ENCODE peak calls at places on chromosomes 7 and 10, in nine cellular contexts. One of them, this sample, is unnamed.

GRCh38 chr10:74787457-74787856 is 38.9 kb upstream of the KAT6B start:
- DNase-seq in mammary epithelial cell: no peak
- DNase-seq in CD8-positive, alpha-beta T cell: no peak
- DNase-seq in right lobe of liver: no peak
- DNase-seq in GM23248: no peak
- DNase-seq in small intestine: no peak
- DNase-seq in psoas muscle: no peak
- DNase-seq in ovary: no peak
- DNase-seq in lung: no peak
- DNase-seq in this sample: no peak

GRCh38 chr10:77195101-77195500 is 442.5 kb downstream of the KCNMA1 start:
- DNase-seq in psoas muscle: no peak
- DNase-seq in mammary epithelial cell: peak; percentile 94
- DNase-seq in ovary: no peak
- DNase-seq in GM23248: peak; percentile 88
- DNase-seq in small intestine: no peak
- DNase-seq in right lobe of liver: no peak
- DNase-seq in lung: no peak
- DNase-seq in CD8-positive, alpha-beta T cell: no peak
- DNase-seq in this sample: peak; percentile 78

GRCh38 chr10:73413108-73413527 is 740 bp downstream of the ANXA7 start:
- DNase-seq in GM23248: peak; percentile 77
- DNase-seq in small intestine: peak; percentile 74
- DNase-seq in lung: no peak
- DNase-seq in mammary epithelial cell: no peak
- DNase-seq in right lobe of liver: no peak
- DNase-seq in CD8-positive, alpha-beta T cell: peak; percentile 45
- DNase-seq in psoas muscle: peak; percentile 63
- DNase-seq in ovary: no peak
- DNase-seq in this sample: no peak

GRCh38 chr7:78033428-78033827 is 234.9 kb downstream of the PHTF2 start:
- DNase-seq in psoas muscle: no peak
- DNase-seq in ovary: no peak
- DNase-seq in GM23248: no peak
- DNase-seq in right lobe of liver: no peak
- DNase-seq in small intestine: no peak
- DNase-seq in CD8-positive, alpha-beta T cell: no peak
- DNase-seq in mammary epithelial cell: no peak
- DNase-seq in lung: no peak
- DNase-seq in this sample: no peak

GRCh38 chr7:20026762-20027161 is 190.4 kb downstream of the MACC1 start:
- DNase-seq in right lobe of liver: no peak
- DNase-seq in GM23248: no peak
- DNase-seq in small intestine: no peak
- DNase-seq in CD8-positive, alpha-beta T cell: no peak
- DNase-seq in psoas muscle: no peak
- DNase-seq in ovary: no peak
- DNase-seq in mammary epithelial cell: no peak
- DNase-seq in lung: no peak
- DNase-seq in this sample: no peak

GRCh38 chr7:23377134-23377533 is 78.0 kb downstream of the MALSU1 start:
- DNase-seq in psoas muscle: no peak
- DNase-seq in lung: no peak
- DNase-seq in right lobe of liver: no peak
- DNase-seq in CD8-positive, alpha-beta T cell: no peak
- DNase-seq in GM23248: peak; percentile 58
- DNase-seq in mammary epithelial cell: peak; percentile 51
- DNase-seq in small intestine: no peak
- DNase-seq in ovary: no peak
- DNase-seq in this sample: no peak

GRCh38 chr10:60040003-60040662 is 133.8 kb upstream of the CCDC6 start:
- DNase-seq in mammary epithelial cell: no peak
- DNase-seq in ovary: no peak
- DNase-seq in psoas muscle: no peak
- DNase-seq in CD8-positive, alpha-beta T cell: no peak
- DNase-seq in small intestine: no peak
- DNase-seq in lung: no peak
- DNase-seq in right lobe of liver: no peak
- DNase-seq in GM23248: no peak
- DNase-seq in this sample: no peak

GRCh38 chr10:29608476-29609301 is 26.1 kb downstream of the SVIL start:
- DNase-seq in lung: no peak
- DNase-seq in ovary: no peak
- DNase-seq in mammary epithelial cell: no peak
- DNase-seq in CD8-positive, alpha-beta T cell: no peak
- DNase-seq in small intestine: no peak
- DNase-seq in right lobe of liver: no peak
- DNase-seq in psoas muscle: no peak
- DNase-seq in GM23248: no peak
- DNase-seq in this sample: no peak

GRCh38 chr7:155341463-155341983 is 43.8 kb downstream of the INSIG1 start:
- DNase-seq in GM23248: no peak
- DNase-seq in mammary epithelial cell: no peak
- DNase-seq in CD8-positive, alpha-beta T cell: no peak
- DNase-seq in psoas muscle: no peak
- DNase-seq in small intestine: no peak
- DNase-seq in right lobe of liver: no peak
- DNase-seq in lung: no peak
- DNase-seq in ovary: no peak
- DNase-seq in this sample: no peak

GRCh38 chr7:155343150-155343549 is 45.5 kb downstream of the INSIG1 start:
- DNase-seq in small intestine: no peak
- DNase-seq in psoas muscle: no peak
- DNase-seq in ovary: no peak
- DNase-seq in lung: no peak
- DNase-seq in GM23248: no peak
- DNase-seq in right lobe of liver: peak; percentile 25
- DNase-seq in CD8-positive, alpha-beta T cell: no peak
- DNase-seq in mammary epithelial cell: no peak
- DNase-seq in this sample: no peak

GRCh38 chr7:155340721-155341120 is 43.0 kb downstream of the INSIG1 start:
- DNase-seq in small intestine: no peak
- DNase-seq in psoas muscle: no peak
- DNase-seq in CD8-positive, alpha-beta T cell: no peak
- DNase-seq in lung: no peak
- DNase-seq in ovary: no peak
- DNase-seq in right lobe of liver: no peak
- DNase-seq in mammary epithelial cell: no peak
- DNase-seq in GM23248: no peak
- DNase-seq in this sample: no peak

GRCh38 chr7:155343661-155344121 is 46.0 kb downstream of the INSIG1 start:
- DNase-seq in lung: no peak
- DNase-seq in psoas muscle: peak; percentile 26
- DNase-seq in CD8-positive, alpha-beta T cell: no peak
- DNase-seq in GM23248: no peak
- DNase-seq in ovary: no peak
- DNase-seq in right lobe of liver: no peak
- DNase-seq in small intestine: no peak
- DNase-seq in mammary epithelial cell: no peak
- DNase-seq in this sample: no peak

DNA sequence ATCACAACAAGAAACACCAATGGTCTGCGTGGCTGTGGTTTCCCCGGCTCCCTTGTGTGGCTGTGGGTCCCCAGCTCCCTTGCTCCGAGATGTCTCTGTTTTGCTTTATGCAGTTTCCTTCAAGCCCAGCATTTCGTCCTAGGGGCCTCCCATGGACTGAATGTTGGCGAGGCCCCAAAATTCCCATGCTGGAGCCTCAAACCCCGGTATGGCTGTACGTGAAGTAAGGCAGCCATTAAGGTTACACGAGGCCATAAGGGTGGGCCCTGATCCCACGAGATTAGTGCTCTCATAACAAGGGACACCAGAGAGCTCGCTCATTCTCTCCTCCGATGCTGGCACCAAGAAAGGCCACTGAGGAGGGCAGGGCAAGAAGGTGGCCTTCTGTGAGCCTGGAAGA is 44.6 kb downstream of the INSIG1 start:
- DNase-seq in lung: no peak
- DNase-seq in small intestine: no peak
- DNase-seq in right lobe of liver: peak; percentile 19
- DNase-seq in mammary epithelial cell: no peak
- DNase-seq in psoas muscle: peak; percentile 32
- DNase-seq in CD8-positive, alpha-beta T cell: no peak
- DNase-seq in ovary: no peak
- DNase-seq in GM23248: no peak
- DNase-seq in this sample: no peak
- H3K27me3 ChIP-seq in lung: no peaks in the 10 kb centered on the region
- H3K27me3 ChIP-seq in small intestine: no peaks in the 10 kb centered on the region
- H3K27me3 ChIP-seq in right lobe of liver: no peaks in the 10 kb centered on the region
- H3K27me3 ChIP-seq in mammary epithelial cell: no peaks in the 10 kb centered on the region
- H3K27me3 ChIP-seq in psoas muscle: peaks cover 11% of the 10 kb centered on the region
- H3K27me3 ChIP-seq in CD8-positive, alpha-beta T cell: no peaks in the 10 kb centered on the region
- H3K27me3 ChIP-seq in ovary: no peaks in the 10 kb centered on the region
- H3K27me3 ChIP-seq in GM23248: peaks cover 5% of the 10 kb centered on the region
- H3K27me3 ChIP-seq in this sample: peaks cover 32% of the 10 kb centered on the region

DNA sequence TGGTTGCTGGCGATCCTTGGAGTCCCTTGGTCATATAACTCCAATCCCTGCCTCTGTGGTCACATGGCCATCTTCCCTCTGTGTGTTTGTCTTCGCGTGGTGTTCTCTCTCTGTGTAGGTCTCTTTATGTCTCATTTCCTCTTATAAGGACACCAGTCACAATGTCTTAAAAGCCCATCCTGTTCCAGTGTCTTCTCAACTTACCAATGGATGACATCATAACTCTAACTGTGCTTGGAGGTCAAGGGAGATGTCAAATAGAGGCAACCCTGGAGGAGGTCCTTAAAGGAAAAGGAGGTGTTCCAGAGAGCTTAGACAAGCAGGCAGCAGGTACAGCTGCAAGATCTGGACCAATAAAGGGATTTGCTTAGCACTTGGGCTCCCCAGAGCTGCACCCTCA is 143.0 kb downstream of the BUB3 start:
- DNase-seq in mammary epithelial cell: no peak
- DNase-seq in psoas muscle: no peak
- DNase-seq in GM23248: no peak
- DNase-seq in ovary: no peak
- DNase-seq in right lobe of liver: no peak
- DNase-seq in lung: no peak
- DNase-seq in small intestine: no peak
- DNase-seq in CD8-positive, alpha-beta T cell: no peak
- DNase-seq in this sample: no peak
- H3K36me3 ChIP-seq in mammary epithelial cell: no peaks in the 10 kb centered on the region
- H3K36me3 ChIP-seq in psoas muscle: no peaks in the 10 kb centered on the region
- H3K36me3 ChIP-seq in GM23248: no peaks in the 10 kb centered on the region
- H3K36me3 ChIP-seq in ovary: no peaks in the 10 kb centered on the region
- H3K36me3 ChIP-seq in right lobe of liver: no peaks in the 10 kb centered on the region
- H3K36me3 ChIP-seq in lung: no peaks in the 10 kb centered on the region
- H3K36me3 ChIP-seq in small intestine: no peaks in the 10 kb centered on the region
- H3K36me3 ChIP-seq in CD8-positive, alpha-beta T cell: no peaks in the 10 kb centered on the region
- H3K36me3 ChIP-seq in this sample: no peaks in the 10 kb centered on the region

GRCh38 chr7:129784437-129784782 is 168.3 kb downstream of the UBE2H start:
- DNase-seq in GM23248: no peak
- DNase-seq in small intestine: no peak
- DNase-seq in CD8-positive, alpha-beta T cell: no peak
- DNase-seq in psoas muscle: no peak
- DNase-seq in lung: no peak
- DNase-seq in ovary: no peak
- DNase-seq in mammary epithelial cell: no peak
- DNase-seq in right lobe of liver: no peak
- DNase-seq in this sample: no peak

GRCh38 chr7:129783097-129783919 is 169.5 kb downstream of the UBE2H start:
- DNase-seq in mammary epithelial cell: no peak
- DNase-seq in lung: no peak
- DNase-seq in psoas muscle: no peak
- DNase-seq in small intestine: no peak
- DNase-seq in CD8-positive, alpha-beta T cell: no peak
- DNase-seq in ovary: no peak
- DNase-seq in GM23248: no peak
- DNase-seq in right lobe of liver: no peak
- DNase-seq in this sample: no peak

GRCh38 chr7:129781128-129781855 is 169.8 kb downstream of the NRF1 start:
- DNase-seq in GM23248: no peak
- DNase-seq in right lobe of liver: no peak
- DNase-seq in lung: no peak
- DNase-seq in psoas muscle: no peak
- DNase-seq in small intestine: no peak
- DNase-seq in ovary: no peak
- DNase-seq in mammary epithelial cell: no peak
- DNase-seq in CD8-positive, alpha-beta T cell: no peak
- DNase-seq in this sample: no peak

GRCh38 chr7:129781856-129782256 is 170.3 kb downstream of the NRF1 start:
- DNase-seq in GM23248: no peak
- DNase-seq in lung: no peak
- DNase-seq in mammary epithelial cell: no peak
- DNase-seq in right lobe of liver: no peak
- DNase-seq in CD8-positive, alpha-beta T cell: no peak
- DNase-seq in psoas muscle: no peak
- DNase-seq in small intestine: no peak
- DNase-seq in ovary: no peak
- DNase-seq in this sample: no peak

DNA sequence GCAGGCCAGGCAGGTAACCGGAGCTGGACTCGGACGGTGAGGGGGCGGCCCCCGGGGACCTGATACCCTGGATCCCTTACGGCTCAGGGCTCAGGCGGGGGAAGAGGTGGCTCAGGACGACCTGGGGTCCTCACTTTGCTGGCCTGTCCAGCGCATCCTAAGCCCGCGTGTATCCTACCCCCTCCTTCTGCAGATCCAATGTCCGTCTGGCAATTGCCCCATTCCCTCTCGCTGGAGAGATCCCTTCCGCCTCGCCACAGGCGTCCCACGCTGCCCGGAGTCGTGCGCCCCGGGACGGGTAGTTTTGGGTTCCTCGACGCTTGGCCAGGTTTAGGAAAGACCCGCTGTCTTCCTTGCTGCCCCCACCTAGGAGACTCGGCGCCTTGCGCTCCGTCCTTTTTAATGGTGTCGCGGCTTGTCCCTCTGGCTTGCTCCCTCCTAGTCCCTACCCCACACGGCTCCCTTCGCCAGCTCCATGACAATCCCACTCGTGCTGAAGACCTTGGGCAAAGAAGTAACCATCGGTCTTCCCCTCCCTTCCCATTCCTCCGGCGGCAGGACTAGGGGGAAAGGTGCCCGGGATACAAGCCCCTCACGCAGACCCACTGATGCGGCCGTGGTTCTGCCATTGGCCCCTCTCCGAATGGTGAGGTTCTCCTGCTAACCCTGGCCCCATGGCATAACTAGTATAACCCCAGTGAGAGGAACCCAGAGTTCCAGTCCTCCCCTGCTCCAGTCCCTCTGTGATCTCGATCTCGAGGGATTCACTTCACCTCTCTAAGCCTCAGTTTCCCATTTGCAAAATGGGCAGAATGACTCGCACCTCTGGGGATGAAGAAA is 170.3 kb downstream of the UBE2H start:
- DNase-seq in psoas muscle: no peak
- DNase-seq in GM23248: peak; percentile 31
- DNase-seq in right lobe of liver: no peak
- DNase-seq in mammary epithelial cell: no peak
- DNase-seq in CD8-positive, alpha-beta T cell: no peak
- DNase-seq in lung: no peak
- DNase-seq in ovary: no peak
- DNase-seq in small intestine: no peak
- DNase-seq in this sample: no peak
- H3K27me3 ChIP-seq in psoas muscle: peaks cover 70% of the 10 kb centered on the region
- H3K27me3 ChIP-seq in GM23248: peaks cover 94% of the 10 kb centered on the region
- H3K27me3 ChIP-seq in right lobe of liver: peaks cover 24% of the 10 kb centered on the region
- H3K27me3 ChIP-seq in mammary epithelial cell: peaks cover 41% of the 10 kb centered on the region
- H3K27me3 ChIP-seq in CD8-positive, alpha-beta T cell: peaks cover 69% of the 10 kb centered on the region
- H3K27me3 ChIP-seq in lung: peaks cover 5% of the 10 kb centered on the region
- H3K27me3 ChIP-seq in ovary: peaks cover 14% of the 10 kb centered on the region
- H3K27me3 ChIP-seq in small intestine: peaks cover 10% of the 10 kb centered on the region
- H3K27me3 ChIP-seq in this sample: peaks cover 73% of the 10 kb centered on the region

DNA sequence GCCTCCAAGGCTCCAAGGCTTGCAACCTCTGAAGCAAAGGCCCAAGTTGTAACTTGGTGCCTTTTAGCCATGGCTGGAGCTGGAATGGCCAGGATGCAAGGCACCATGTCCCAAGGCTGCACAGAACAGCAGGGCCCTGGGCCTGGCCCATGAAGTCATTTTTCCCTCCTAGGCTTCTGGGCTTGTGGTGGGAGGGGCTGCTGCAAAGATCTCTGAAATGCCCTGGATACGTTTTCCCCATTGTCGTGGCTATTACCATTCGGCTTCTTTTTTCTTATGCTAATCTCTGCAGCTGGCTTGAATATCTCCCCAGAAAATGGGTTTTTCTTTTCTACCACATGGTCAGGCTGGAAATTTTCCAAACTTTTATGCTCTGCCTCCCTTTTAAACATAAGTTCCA is 234.2 kb downstream of the CDK14 start:
- DNase-seq in mammary epithelial cell: no peak
- DNase-seq in psoas muscle: no peak
- DNase-seq in right lobe of liver: no peak
- DNase-seq in small intestine: no peak
- DNase-seq in lung: no peak
- DNase-seq in CD8-positive, alpha-beta T cell: no peak
- DNase-seq in GM23248: no peak
- DNase-seq in ovary: no peak
- DNase-seq in this sample: no peak
- H3K36me3 ChIP-seq in mammary epithelial cell: no peaks in the 10 kb centered on the region
- H3K36me3 ChIP-seq in psoas muscle: no peaks in the 10 kb centered on the region
- H3K36me3 ChIP-seq in right lobe of liver: no peaks in the 10 kb centered on the region
- H3K36me3 ChIP-seq in small intestine: no peaks in the 10 kb centered on the region
- H3K36me3 ChIP-seq in lung: no peaks in the 10 kb centered on the region
- H3K36me3 ChIP-seq in CD8-positive, alpha-beta T cell: no peaks in the 10 kb centered on the region
- H3K36me3 ChIP-seq in GM23248: no peaks in the 10 kb centered on the region
- H3K36me3 ChIP-seq in ovary: no peaks in the 10 kb centered on the region
- H3K36me3 ChIP-seq in this sample: no peaks in the 10 kb centered on the region